ENCODE peak calls at places on chromosome 15, in ten cellular contexts. Z is body of pancreas, W is breast epithelium, Y is Peyer's patch, L is IMR-90, D is esophagus squamous epithelium, P is gastrocnemius medialis, C is A549, N is ovary, T is heart left ventricle. S is an unnamed sample.

GRCh38 chr15:40430271-40430805 is 10.4 kb upstream of the BAHD1 start:
- DNase-seq in Z (no peak), W (no peak), Y (no peak), L (peak), D (no peak), P (no peak), C (no peak), N (no peak), T (no peak), S (no peak)

GRCh38 chr15:91113036-91113435 is 13.0 kb downstream of the SV2B start:
- DNase-seq in Z (no peak), W (no peak), Y (no peak), L (no peak), D (no peak), P (no peak), C (no peak), N (no peak), T (no peak), S (no peak)

GRCh38 chr15:63331456-63331855 is 50.2 kb downstream of the CA12 start:
- DNase-seq in Z (no peak), W (no peak), Y (no peak), L (peak), D (no peak), P (no peak), C (no peak), N (no peak), T (no peak), S (no peak)

GRCh38 chr15:71251548-71252035 is 136.3 kb downstream of the THSD4 start:
- DNase-seq in Z (no peak), W (no peak), Y (no peak), L (no peak), D (no peak), P (no peak), C (peak), N (no peak), T (no peak), S (no peak)

GRCh38 chr15:36130641-36131310 is 448.6 kb upstream of the CDIN1 start:
- DNase-seq in Z (no peak), W (no peak), Y (no peak), L (no peak), D (no peak), P (no peak), C (no peak), N (no peak), T (no peak), S (no peak)

GRCh38 chr15:22786868-22787698 is 639 bp downstream of the NIPA1 start:
- DNase-seq in Z (peak), W (no peak), Y (peak), L (no peak), D (no peak), P (no peak), C (peak), N (peak), T (peak), S (peak)

GRCh38 chr15:74783808-74784175 is 1.9 kb downstream of the CSK start:
- DNase-seq in Z (no peak), W (no peak), Y (no peak), L (no peak), D (no peak), P (no peak), C (no peak), N (no peak), T (no peak), S (no peak)

GRCh38 chr15:61228025-61228901 is 839 bp downstream of the RORA start:
- DNase-seq in Z (no peak), W (no peak), Y (no peak), L (peak), D (no peak), P (peak), C (peak), N (peak), T (peak), S (no peak)

GRCh38 chr15:36589971-36590370 is 10.5 kb downstream of the CDIN1 start:
- DNase-seq in Z (no peak), W (no peak), Y (no peak), L (peak), D (no peak), P (no peak), C (no peak), N (no peak), T (no peak), S (no peak)

GRCh38 chr15:90035835-90036220 is 34.7 kb downstream of the ZNF710 start:
- DNase-seq in Z (peak), W (no peak), Y (peak), L (no peak), D (no peak), P (peak), C (no peak), N (no peak), T (peak), S (no peak)
- H3K27ac ChIP-seq in Z (peak), W (peak), Y (peak), L (no peak), D (peak), P (peak), C (no peak), N (no peak), T (no peak), S (no peak)

GRCh38 chr15:99451484-99451883 is 114.3 kb upstream of the MEF2A start:
- DNase-seq in Z (no peak), W (peak), Y (no peak), L (no peak), D (no peak), P (no peak), C (no peak), N (peak), T (no peak), S (no peak)

GRCh38 chr15:99452010-99452409 is 113.8 kb upstream of the MEF2A start:
- DNase-seq in Z (no peak), W (peak), Y (no peak), L (no peak), D (no peak), P (no peak), C (no peak), N (no peak), T (no peak), S (no peak)

GRCh38 chr15:99454107-99454809 is 111.5 kb upstream of the MEF2A start:
- DNase-seq in Z (no peak), W (peak), Y (no peak), L (no peak), D (no peak), P (no peak), C (no peak), N (peak), T (no peak), S (no peak)

GRCh38 chr15:99453646-99454045 is 112.1 kb upstream of the MEF2A start:
- DNase-seq in Z (no peak), W (peak), Y (no peak), L (no peak), D (no peak), P (no peak), C (no peak), N (peak), T (no peak), S (no peak)

GRCh38 chr15:99452728-99453643 is 112.8 kb upstream of the MEF2A start:
- DNase-seq in Z (peak), W (peak), Y (peak), L (peak), D (no peak), P (peak), C (no peak), N (peak), T (peak), S (no peak)
- TF ChIP-seq POLR2A in Z (peak), W (no peak), Y (no peak), L (no peak), D (peak), P (no peak), C (no peak), N (no peak), T (no peak), S (no peak)

GRCh38 chr15:93327364-93327763 is 238.4 kb upstream of the RGMA start:
- DNase-seq in Z (no peak), W (no peak), Y (no peak), L (no peak), D (no peak), P (no peak), C (no peak), N (no peak), T (no peak), S (no peak)
- H3K4me3 ChIP-seq in Z (no peak), W (no peak), Y (no peak), L (no peak), D (no peak), P (no peak), C (no peak), N (no peak), T (no peak), S (no peak)

GRCh38 chr15:68188647-68189046 is 16.5 kb downstream of the CALML4 start:
- DNase-seq in Z (no peak), W (no peak), Y (no peak), L (no peak), D (no peak), P (no peak), C (no peak), N (no peak), T (no peak), S (no peak)
- H3K27ac ChIP-seq in Z (peak), W (peak), Y (no peak), L (no peak), D (peak), P (peak), C (no peak), N (no peak), T (no peak), S (peak)

S was measured in prostate gland.